ENCODE peak calls at places on chromosomes 5 and 9, in nine cellular contexts. L is DMS153, T is A172, M is HepG2, B is NCI-H1694 treated with DMSO at 0.1 percent for 48 hours, O is fibroblast of the conjunctiva, N is hypothalamus, F is OCI-M1, V is aorta. A is an unnamed sample.
A peak's percentile ranks its signal among the peaks of the same experiment; 100 is the strongest.

GRCh38 chr5:71601222-71602026 is 14.3 kb downstream of the MCCC2 start:
- DNase-seq in L (no peak), T (peak; percentile 99), M (peak; percentile 74), B (peak; percentile 8), O (peak; percentile 94), N (no peak), F (peak; percentile 72), V (peak; percentile 66), A (peak; percentile 95)

GRCh38 chr5:127705120-127705892 is 2.1 kb downstream of the CCDC192 start:
- DNase-seq in L (no peak), T (peak; percentile 60), M (no peak), B (no peak), O (peak; percentile 88), N (no peak), F (peak; percentile 1), V (no peak), A (peak; percentile 89)

GRCh38 chr5:169808118-169808581 is 171.1 kb downstream of the DOCK2 start:
- DNase-seq in L (no peak), T (no peak), M (no peak), B (no peak), O (no peak), N (no peak), F (no peak), V (no peak), A (no peak)

GRCh38 chr5:1526681-1527131 is 2.9 kb upstream of the LPCAT1 start:
- DNase-seq in L (no peak), T (no peak), M (no peak), B (no peak), O (no peak), N (no peak), F (no peak), V (peak; percentile 38), A (no peak)

GRCh38 chr5:172187118-172188032 is 649 bp downstream of the STK10 start:
- DNase-seq in L (no peak), T (peak; percentile 90), M (peak; percentile 44), B (no peak), O (peak; percentile 64), N (no peak), F (peak; percentile 56), V (peak; percentile 81), A (peak; percentile 69)

GRCh38 chr5:154611341-154611767 is 133.3 kb upstream of the HAND1 start:
- DNase-seq in L (no peak), T (no peak), M (no peak), B (no peak), O (no peak), N (no peak), F (no peak), V (peak; percentile 53), A (peak; percentile 35)

GRCh38 chr5:127916875-127917573 is 166.5 kb upstream of the SLC12A2 start:
- DNase-seq in L (no peak), T (no peak), M (no peak), B (no peak), O (no peak), N (no peak), F (no peak), V (no peak), A (no peak)

GRCh38 chr5:9653811-9654210 is 23.7 kb upstream of the TAS2R1 start:
- DNase-seq in L (no peak), T (peak; percentile 84), M (no peak), B (no peak), O (peak; percentile 45), N (no peak), F (peak; percentile 75), V (peak; percentile 81), A (peak; percentile 34)

GRCh38 chr5:57665146-57665936 is 182.7 kb upstream of the ACTBL2 start:
- DNase-seq in L (no peak), T (no peak), M (no peak), B (no peak), O (no peak), N (no peak), F (no peak), V (no peak), A (peak; percentile 28)

GRCh38 chr9:33155393-33155792 is 11.7 kb downstream of the B4GALT1 start:
- DNase-seq in L (no peak), T (no peak), M (no peak), B (no peak), O (no peak), N (no peak), F (peak; percentile 30), V (no peak), A (no peak)

GRCh38 chr9:38393128-38393809 is 767 bp downstream of the ALDH1B1 start:
- DNase-seq in L (no peak), T (no peak), M (no peak), B (no peak), O (no peak), N (no peak), F (no peak), V (no peak), A (no peak)

GRCh38 chr5:79552984-79553383 is 39.0 kb upstream of the HOMER1 start:
- DNase-seq in L (no peak), T (no peak), M (no peak), B (peak; percentile 69), O (peak; percentile 66), N (no peak), F (no peak), V (no peak), A (no peak)

GRCh38 chr9:91100878-91101450 is 260.8 kb downstream of the AUH start:
- DNase-seq in L (no peak), T (no peak), M (peak; percentile 65), B (no peak), O (no peak), N (no peak), F (no peak), V (peak; percentile 60), A (no peak)

GRCh38 chr9:124216474-124217176 is 41.1 kb upstream of the NEK6 start:
- DNase-seq in L (no peak), T (no peak), M (no peak), B (no peak), O (no peak), N (no peak), F (no peak), V (peak; percentile 63), A (no peak)

GRCh38 chr5:9468070-9468388 is 77.8 kb downstream of the SEMA5A start:
- DNase-seq in L (no peak), T (peak; percentile 92), M (no peak), B (no peak), O (peak; percentile 61), N (no peak), F (no peak), V (peak; percentile 74), A (no peak)

GRCh38 chr5:31463341-31463740 is 68.6 kb downstream of the DROSHA start:
- DNase-seq in L (no peak), T (no peak), M (no peak), B (no peak), O (no peak), N (no peak), F (no peak), V (no peak), A (no peak)

GRCh38 chr5:135024956-135025729 is 8.9 kb downstream of the PITX1 start:
- DNase-seq in L (no peak), T (peak; percentile 73), M (no peak), B (no peak), O (no peak), N (no peak), F (no peak), V (no peak), A (peak; percentile 60)

A was measured in DMS53.